ENCODE peak calls at places on chromosomes 2 and 18, in five cellular contexts. V is K562, T is HepG2, X is GM12878, O is upper lobe of left lung. G is an unnamed sample. For H3K27me3, the result is how much of the 10 kb centered on the place peaks cover.

GRCh38 chr2:48787580-48787979 is 32.1 kb upstream of the LHCGR start:
- ATAC-seq in T (no peak), O (no peak), V (no peak), X (no peak), G (no peak)

GRCh38 chr2:69499966-69500365 is 62.7 kb upstream of the NFU1 start:
- ATAC-seq in T (no peak), O (no peak), V (no peak), X (no peak), G (no peak)

GRCh38 chr2:30178618-30179404 is 32.0 kb downstream of the YPEL5 start:
- ATAC-seq in T (peak), X (no peak), V (peak), O (peak), G (peak)

GRCh38 chr18:45503988-45504387 is 111.3 kb upstream of the SLC14A2 start:
- ATAC-seq in O (no peak), T (no peak), V (no peak), X (no peak), G (peak)

GRCh38 chr2:101699191-101699938 is 1.9 kb downstream of the MAP4K4 start:
- ATAC-seq in T (peak), V (peak), X (peak), O (no peak), G (no peak)

GRCh38 chr2:62202019-62202722 is 6.3 kb downstream of the B3GNT2 start:
- ATAC-seq in O (peak), T (no peak), X (peak), V (peak), G (no peak)

GRCh38 chr18:22088029-22088428 is 81.4 kb upstream of the GATA6 start:
- ATAC-seq in O (peak), V (no peak), T (no peak), X (no peak), G (no peak)

GRCh38 chr2:221555511-221555845 is 16.6 kb downstream of the EPHA4 start:
- ATAC-seq in X (peak), O (no peak), T (no peak), V (no peak), G (no peak)

GRCh38 chr2:62140785-62141740 is 54.9 kb upstream of the B3GNT2 start:
- ATAC-seq in T (no peak), V (no peak), X (peak), O (no peak), G (no peak)

GRCh38 chr2:65383571-65384488 is 48.6 kb downstream of the SPRED2 start:
- ATAC-seq in O (no peak), X (no peak), V (peak), T (peak), G (no peak)

GRCh38 chr2:202084265-202084664 is 11.2 kb downstream of the KIAA2012 start:
- ATAC-seq in T (no peak), O (no peak), V (no peak), X (no peak), G (no peak)

GRCh38 chr2:101135412-101136296 is 15.5 kb downstream of the TBC1D8 start:
- ATAC-seq in X (no peak), V (peak), O (no peak), T (peak), G (no peak)

GRCh38 chr18:36680042-36680441 is 148.8 kb downstream of the TPGS2 start:
- ATAC-seq in X (no peak), O (no peak), V (no peak), T (no peak), G (no peak)

GRCh38 chr2:25982273-25982967 is at the start of gene KIF3C:
- ATAC-seq in X (peak), V (peak), T (peak), O (peak), G (peak)
- TF ChIP-seq EP300 in X (no peak), V (no peak), T (no peak), O (no peak), G (no peak)

GRCh38 chr2:130821867-130822266 is 14.8 kb upstream of the ARHGEF4 start:
- ATAC-seq in T (no peak), X (no peak), O (no peak), V (no peak), G (no peak)

GRCh38 chr2:130819915-130820861 is 16.5 kb upstream of the ARHGEF4 start:
- ATAC-seq in V (no peak), O (no peak), X (no peak), T (peak), G (peak)

GRCh38 chr2:130822766-130823165 is 13.9 kb upstream of the ARHGEF4 start:
- ATAC-seq in T (no peak), O (no peak), X (no peak), V (no peak), G (no peak)

GRCh38 chr2:130818809-130819208 is 17.9 kb upstream of the ARHGEF4 start:
- ATAC-seq in X (no peak), V (no peak), O (no peak), T (no peak), G (no peak)

DNA sequence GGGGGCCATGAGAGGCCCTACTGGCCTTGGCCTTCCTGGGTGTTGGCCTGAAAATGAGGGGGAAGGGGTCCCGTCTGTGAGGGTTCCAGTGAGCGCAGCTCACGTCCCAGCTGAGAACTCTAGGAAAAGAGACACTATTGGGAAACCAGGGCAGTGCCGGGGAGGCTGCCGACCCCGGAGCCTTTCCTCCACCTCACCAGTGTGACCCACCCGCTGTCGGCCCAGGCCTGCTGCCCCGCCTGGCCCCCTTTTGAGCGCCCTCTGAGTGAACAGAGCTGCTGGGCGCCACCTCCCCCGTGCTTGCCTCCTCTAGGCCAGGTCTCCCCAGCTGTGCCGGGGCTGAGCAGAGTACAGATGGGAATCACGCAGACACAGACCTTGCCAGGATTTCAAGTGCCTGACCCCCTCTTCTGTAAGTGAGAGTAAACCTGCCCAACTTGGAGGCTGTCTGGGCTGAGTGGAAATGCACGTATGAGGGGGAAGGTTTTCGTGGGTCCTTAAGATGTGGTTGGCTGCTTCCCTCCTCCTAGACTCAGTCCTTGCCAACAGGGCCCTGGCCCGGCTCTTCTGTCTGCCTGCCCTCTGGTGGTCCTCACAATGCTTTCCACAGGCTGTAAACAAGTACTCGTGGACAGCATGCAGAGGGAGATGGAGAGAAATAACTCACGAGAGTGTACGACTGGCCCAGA is 17.3 kb upstream of the ARHGEF4 start:
- ATAC-seq in V (no peak), X (no peak), T (peak), O (no peak), G (no peak)
- TF ChIP-seq CTCF in V (no peak), X (no peak), T (peak), O (no peak), G (no peak)

GRCh38 chr2:206259615-206260426 is 14.6 kb upstream of the ZDBF2 start:
- ATAC-seq in O (peak), V (no peak), X (peak), T (peak), G (no peak)

GRCh38 chr2:206260427-206261012 is 13.9 kb upstream of the ZDBF2 start:
- ATAC-seq in T (peak), V (peak), X (peak), O (peak), G (peak)

GRCh38 chr2:206257345-206257744 is 17.1 kb upstream of the ZDBF2 start:
- ATAC-seq in O (no peak), T (peak), X (no peak), V (no peak), G (no peak)

GRCh38 chr2:206256711-206257110 is 17.8 kb upstream of the ZDBF2 start:
- ATAC-seq in X (peak), O (no peak), V (no peak), T (peak), G (no peak)

GRCh38 chr2:206257861-206258260 is 16.6 kb upstream of the ZDBF2 start:
- ATAC-seq in V (no peak), X (no peak), O (no peak), T (no peak), G (no peak)
- H3K27me3 ChIP-seq in V (under half), X (under half), O (under half), T (under half), G (half or more)

GRCh38 chr18:41517142-41517541 is 437.9 kb upstream of the PIK3C3 start:
- ATAC-seq in T (no peak), V (no peak), X (no peak), O (no peak), G (no peak)

DNA sequence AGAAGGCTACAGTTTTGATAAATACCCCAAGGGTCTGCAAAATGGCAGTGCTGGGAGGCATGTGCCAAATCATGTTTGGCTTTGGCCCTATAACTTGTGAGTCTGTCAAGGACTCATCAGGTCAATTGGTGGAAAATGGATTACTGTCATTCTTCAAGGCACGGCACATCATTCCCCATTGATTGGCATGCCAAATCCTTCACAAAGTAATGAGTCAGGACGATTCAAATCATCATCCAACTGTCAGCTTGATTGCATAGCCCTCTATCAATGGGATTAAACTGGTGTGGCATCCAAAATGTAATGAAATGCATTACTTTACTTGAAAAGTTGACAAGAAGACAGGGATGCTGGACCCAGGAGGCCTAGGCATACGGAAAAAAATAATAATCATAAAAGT is 441.6 kb upstream of the PIK3C3 start:
- ATAC-seq in O (no peak), T (no peak), X (no peak), V (no peak), G (no peak)
- TF ChIP-seq EP300 in O (no peak), T (no peak), X (no peak), V (no peak), G (no peak)

GRCh38 chr2:47437287-47437686 is 34.3 kb downstream of the MSH2 start:
- ATAC-seq in V (no peak), O (peak), X (peak), T (no peak), G (no peak)
- TF ChIP-seq CTCF in V (peak), O (no peak), X (peak), T (peak), G (no peak)

GRCh38 chr2:240803191-240803590 is 16.8 kb downstream of the KIF1A start:
- ATAC-seq in O (no peak), T (no peak), V (no peak), X (no peak), G (no peak)
- H3K27me3 ChIP-seq in O (under half), T (under half), V (under half), X (under half), G (under half)

DNA sequence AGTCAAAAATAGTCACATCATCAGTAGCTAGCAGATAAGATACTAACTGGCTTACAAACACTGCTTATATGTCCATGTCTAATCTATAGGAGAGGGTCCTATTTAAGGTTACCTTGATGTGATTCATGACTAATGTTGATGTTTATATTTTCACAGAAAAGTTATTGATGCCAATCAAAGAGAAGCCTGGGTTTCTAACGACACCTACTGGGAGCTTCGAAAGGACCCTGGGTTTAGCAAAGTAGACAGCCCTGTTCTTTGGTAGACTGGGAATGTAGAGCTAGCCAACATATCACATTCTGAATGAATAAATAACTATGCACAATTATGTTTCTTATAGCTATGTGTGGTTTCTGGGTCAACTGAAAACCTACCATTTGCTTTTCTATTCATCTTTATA is 55.7 kb downstream of the PRKRA start:
- ATAC-seq in X (no peak), V (peak), O (no peak), T (no peak), G (no peak)
- TF ChIP-seq EP300 in X (no peak), V (no peak), O (no peak), T (no peak), G (no peak)

DNA sequence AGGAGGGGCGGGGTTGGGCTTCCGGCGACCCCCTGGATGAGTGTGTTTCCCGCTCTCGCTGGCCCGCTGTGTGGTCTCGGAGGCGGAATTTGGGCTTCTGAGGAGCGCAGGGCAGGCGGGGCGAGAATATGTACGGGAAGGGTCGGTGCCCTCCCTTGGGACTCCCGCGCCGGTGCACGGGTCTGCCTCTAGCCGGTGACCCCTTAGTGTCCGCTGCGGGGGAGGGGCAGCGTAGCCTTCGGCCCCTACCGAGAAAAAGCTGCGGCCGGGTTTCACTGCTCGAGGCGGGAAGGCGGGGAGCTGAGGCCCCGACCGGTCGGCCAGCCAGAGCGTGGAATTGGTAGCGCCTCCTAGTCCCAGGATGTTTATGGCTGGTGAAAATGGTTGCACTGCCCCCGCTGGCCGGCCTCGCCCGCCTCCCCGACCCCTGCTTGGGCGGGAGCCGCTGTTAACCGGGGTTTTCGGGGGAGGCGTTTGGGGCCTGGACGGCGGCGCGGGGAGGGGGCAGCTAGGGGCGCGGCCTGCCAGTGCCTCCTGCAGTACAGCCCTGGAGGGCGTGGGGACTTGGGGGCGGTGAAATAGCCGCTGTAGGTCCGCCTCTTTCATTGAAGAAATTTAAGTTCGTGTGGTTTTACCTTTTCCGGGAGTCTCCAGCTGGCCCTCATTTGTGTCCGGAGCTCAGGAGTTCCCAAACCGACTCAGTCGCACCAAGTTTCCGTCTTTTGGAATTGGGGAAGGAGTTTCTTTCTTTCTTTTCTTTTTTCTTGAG is at the start of gene UGP2:
- ATAC-seq in V (peak), O (peak), T (peak), X (peak), G (peak)
- TF ChIP-seq CTCF in V (peak), O (no peak), T (peak), X (no peak), G (no peak)

GRCh38 chr2:128664499-128664971 is 345.9 kb upstream of the HS6ST1 start:
- ATAC-seq in T (no peak), O (no peak), X (no peak), V (no peak), G (no peak)

GRCh38 chr2:128661955-128662564 is 343.4 kb upstream of the HS6ST1 start:
- ATAC-seq in V (no peak), X (no peak), T (no peak), O (no peak), G (no peak)

GRCh38 chr2:128665113-128665512 is 346.4 kb upstream of the HS6ST1 start:
- ATAC-seq in O (no peak), X (no peak), T (no peak), V (no peak), G (no peak)

GRCh38 chr2:128661289-128661688 is 342.6 kb upstream of the HS6ST1 start:
- ATAC-seq in O (peak), V (no peak), T (no peak), X (no peak), G (no peak)

GRCh38 chr2:128663371-128664050 is 344.8 kb upstream of the HS6ST1 start:
- ATAC-seq in O (no peak), T (no peak), V (no peak), X (no peak), G (no peak)
- H3K27me3 ChIP-seq in O (under half), T (under half), V (under half), X (under half), G (under half)